ENCODE peak calls at places on chromosomes 12 and 14, in ten cellular contexts. Z, F, P, K, T, I, A, N, M and G are unnamed samples.

GRCh38 chr14:73059326-73059725 is 992 bp downstream of the RBM25 start:
- DNase-seq in Z (no peak), F (peak), P (no peak), K (peak), T (no peak), I (no peak), A (no peak), N (no peak), M (no peak), G (peak)

GRCh38 chr12:10466311-10466710 is 13.1 kb upstream of the KLRC1 start:
- DNase-seq in Z (no peak), F (no peak), P (no peak), K (no peak), T (no peak), I (no peak), A (no peak), N (no peak), M (no peak), G (no peak)

GRCh38 chr12:91098942-91099341 is 12.4 kb downstream of the LUM start:
- DNase-seq in Z (peak), F (no peak), P (no peak), K (peak), T (no peak), I (no peak), A (peak), N (no peak), M (no peak), G (peak)

GRCh38 chr12:28535216-28535615 is 345.0 kb downstream of the CCDC91 start:
- DNase-seq in Z (no peak), F (no peak), P (no peak), K (peak), T (no peak), I (no peak), A (no peak), N (no peak), M (no peak), G (peak)

GRCh38 chr14:56715938-56716337 is 94.3 kb downstream of the OTX2 start:
- DNase-seq in Z (peak), F (no peak), P (no peak), K (no peak), T (no peak), I (no peak), A (no peak), N (no peak), M (no peak), G (no peak)

GRCh38 chr12:119613319-119613936 is 19.9 kb downstream of the TMEM233 start:
- DNase-seq in Z (no peak), F (no peak), P (no peak), K (peak), T (no peak), I (no peak), A (no peak), N (no peak), M (no peak), G (peak)

GRCh38 chr12:94222351-94222750 is 74.0 kb downstream of the PLXNC1 start:
- DNase-seq in Z (no peak), F (no peak), P (no peak), K (no peak), T (no peak), I (no peak), A (no peak), N (no peak), M (no peak), G (no peak)

GRCh38 chr12:42129595-42130204 is 15.0 kb downstream of the GXYLT1 start:
- DNase-seq in Z (peak), F (no peak), P (no peak), K (peak), T (no peak), I (peak), A (peak), N (no peak), M (no peak), G (peak)

GRCh38 chr12:58416211-58416610 is 474.8 kb downstream of the ATP23 start:
- DNase-seq in Z (no peak), F (no peak), P (no peak), K (peak), T (no peak), I (no peak), A (peak), N (no peak), M (no peak), G (peak)

GRCh38 chr12:111927346-111927745 is 85.3 kb downstream of the MAPKAPK5 start:
- DNase-seq in Z (no peak), F (no peak), P (no peak), K (no peak), T (no peak), I (no peak), A (no peak), N (no peak), M (no peak), G (no peak)

GRCh38 chr12:25054783-25055144 is 105.9 kb upstream of the BCAT1 start:
- DNase-seq in Z (no peak), F (no peak), P (no peak), K (no peak), T (peak), I (no peak), A (no peak), N (no peak), M (no peak), G (no peak)

GRCh38 chr12:21662122-21662792 is 4.6 kb upstream of the LDHB start:
- DNase-seq in Z (no peak), F (no peak), P (no peak), K (no peak), T (no peak), I (no peak), A (no peak), N (no peak), M (no peak), G (no peak)

GRCh38 chr12:92002673-92003382 is 142.8 kb downstream of the BTG1 start:
- DNase-seq in Z (no peak), F (no peak), P (no peak), K (no peak), T (no peak), I (no peak), A (no peak), N (no peak), M (no peak), G (no peak)

GRCh38 chr12:116559330-116560080 is at the start of gene MAP1LC3B2:
- DNase-seq in Z (no peak), F (peak), P (peak), K (peak), T (peak), I (peak), A (peak), N (peak), M (no peak), G (peak)

GRCh38 chr12:100225491-100225890 is 24.9 kb downstream of the ACTR6 start:
- DNase-seq in Z (no peak), F (no peak), P (no peak), K (no peak), T (no peak), I (no peak), A (no peak), N (no peak), M (no peak), G (no peak)

GRCh38 chr12:59570134-59570533 is 25.7 kb upstream of the SLC16A7 start:
- DNase-seq in Z (no peak), F (no peak), P (no peak), K (peak), T (no peak), I (no peak), A (no peak), N (no peak), M (no peak), G (peak)

GRCh38 chr12:124730455-124730932 is 133.2 kb downstream of the SCARB1 start:
- DNase-seq in Z (no peak), F (no peak), P (no peak), K (no peak), T (no peak), I (no peak), A (no peak), N (no peak), M (no peak), G (peak)

GRCh38 chr14:26370118-26370517 is 227.7 kb downstream of the NOVA1 start:
- DNase-seq in Z (no peak), F (no peak), P (no peak), K (no peak), T (no peak), I (no peak), A (no peak), N (no peak), M (no peak), G (peak)

GRCh38 chr12:46124132-46124847 is 133.9 kb upstream of the SCAF11 start:
- DNase-seq in Z (no peak), F (no peak), P (no peak), K (peak), T (no peak), I (no peak), A (no peak), N (no peak), M (no peak), G (peak)

GRCh38 chr12:86212970-86213369 is 43.2 kb downstream of the MGAT4C start:
- DNase-seq in Z (no peak), F (no peak), P (no peak), K (no peak), T (no peak), I (no peak), A (no peak), N (no peak), M (no peak), G (no peak)

GRCh38 chr14:24290746-24291145 is 8.8 kb downstream of the DHRS1 start:
- DNase-seq in Z (no peak), F (no peak), P (no peak), K (no peak), T (no peak), I (no peak), A (no peak), N (no peak), M (no peak), G (no peak)

GRCh38 chr14:91681893-91682563 is 49.9 kb downstream of the CATSPERB start:
- DNase-seq in Z (no peak), F (no peak), P (no peak), K (no peak), T (no peak), I (no peak), A (no peak), N (no peak), M (no peak), G (no peak)

GRCh38 chr14:69052181-69052601 is 73.1 kb upstream of the ACTN1 start:
- DNase-seq in Z (no peak), F (no peak), P (no peak), K (no peak), T (no peak), I (no peak), A (no peak), N (no peak), M (no peak), G (no peak)

GRCh38 chr12:124914392-124915248 is at the start of gene UBC:
- DNase-seq in Z (peak), F (peak), P (no peak), K (peak), T (peak), I (peak), A (peak), N (peak), M (no peak), G (no peak)

GRCh38 chr14:23299558-23299957 is 3.1 kb downstream of the PPP1R3E start:
- DNase-seq in Z (no peak), F (no peak), P (no peak), K (peak), T (no peak), I (no peak), A (no peak), N (no peak), M (no peak), G (peak)

GRCh38 chr12:73935817-73936216 is 601.8 kb upstream of the ATXN7L3B start:
- DNase-seq in Z (peak), F (no peak), P (no peak), K (no peak), T (no peak), I (no peak), A (no peak), N (no peak), M (no peak), G (peak)

GRCh38 chr14:95478309-95478708 is 38.1 kb downstream of the SYNE3 start:
- DNase-seq in Z (no peak), F (no peak), P (no peak), K (no peak), T (no peak), I (no peak), A (no peak), N (no peak), M (no peak), G (no peak)

GRCh38 chr12:88494520-88494919 is 85.8 kb downstream of the KITLG start:
- DNase-seq in Z (no peak), F (no peak), P (no peak), K (no peak), T (no peak), I (no peak), A (no peak), N (no peak), M (no peak), G (no peak)

GRCh38 chr12:10115890-10116289 is 14.1 kb downstream of the CLEC7A start:
- DNase-seq in Z (no peak), F (no peak), P (no peak), K (no peak), T (no peak), I (no peak), A (no peak), N (no peak), M (no peak), G (no peak)

GRCh38 chr12:28800129-28800528 is 348.9 kb upstream of the FAR2 start:
- DNase-seq in Z (no peak), F (no peak), P (no peak), K (no peak), T (no peak), I (no peak), A (no peak), N (no peak), M (no peak), G (no peak)

GRCh38 chr14:102769049-102769327 is 8.3 kb upstream of the TRAF3 start:
- DNase-seq in Z (no peak), F (no peak), P (no peak), K (no peak), T (no peak), I (no peak), A (no peak), N (no peak), M (no peak), G (no peak)

GRCh38 chr12:64587447-64587846 is 22.8 kb upstream of the RASSF3 start:
- DNase-seq in Z (no peak), F (no peak), P (no peak), K (no peak), T (no peak), I (no peak), A (no peak), N (no peak), M (no peak), G (no peak)

GRCh38 chr14:33307691-33308369 is 369.2 kb downstream of the NPAS3 start:
- DNase-seq in Z (peak), F (no peak), P (peak), K (peak), T (no peak), I (no peak), A (peak), N (no peak), M (no peak), G (peak)

GRCh38 chr12:121139301-121139700 is 6.6 kb downstream of the P2RX7 start:
- DNase-seq in Z (no peak), F (no peak), P (peak), K (no peak), T (no peak), I (no peak), A (no peak), N (no peak), M (no peak), G (no peak)

GRCh38 chr14:22556990-22557623 is 31.9 kb downstream of the DAD1 start:
- DNase-seq in Z (peak), F (peak), P (peak), K (peak), T (peak), I (peak), A (peak), N (peak), M (peak), G (peak)

GRCh38 chr12:121132601-121133481 is at the start of gene P2RX7:
- DNase-seq in Z (no peak), F (peak), P (peak), K (peak), T (peak), I (peak), A (peak), N (peak), M (peak), G (peak)